ENCODE peak calls at places on chromosomes 2 and 18, in six cellular contexts. D is CD4-positive, alpha-beta memory T cell; H is endodermal cell; V is astrocyte; U is pancreas; W is endothelial cell of umbilical vein. Y is an unnamed sample.

GRCh38 chr18:7370812-7371211 is 139.9 kb downstream of the LRRC30 start:
- DNase-seq in D (no peak), H (peak; percentile 24), V (no peak), U (no peak), W (peak; percentile 88), Y (no peak)

GRCh38 chr18:8238507-8238906 is 370.7 kb upstream of the RAB12 start:
- DNase-seq in D (no peak), H (no peak), V (no peak), U (no peak), W (no peak), Y (no peak)

GRCh38 chr2:11835403-11835802 is 89.0 kb downstream of the LPIN1 start:
- DNase-seq in D (no peak), H (no peak), V (no peak), U (no peak), W (no peak), Y (no peak)

GRCh38 chr2:161990741-161991140 is 83.3 kb downstream of the DPP4 start:
- DNase-seq in D (no peak), H (no peak), V (peak; percentile 95), U (no peak), W (no peak), Y (no peak)

GRCh38 chr2:122908134-122908533 is 1117.0 kb upstream of the CNTNAP5 start:
- DNase-seq in D (no peak), H (no peak), V (no peak), U (no peak), W (no peak), Y (no peak)

GRCh38 chr2:102717308-102718018 is 44.4 kb upstream of the TMEM182 start:
- DNase-seq in D (no peak), H (no peak), V (peak; percentile 6), U (no peak), W (no peak), Y (no peak)

GRCh38 chr2:163191372-163191771 is 352.8 kb upstream of the KCNH7 start:
- DNase-seq in D (no peak), H (no peak), V (peak; percentile 29), U (no peak), W (peak; percentile 64), Y (no peak)

GRCh38 chr2:36352711-36353110 is 2.9 kb upstream of the CRIM1 start:
- DNase-seq in D (no peak), H (no peak), V (peak; percentile 87), U (no peak), W (peak; percentile 43), Y (no peak)

GRCh38 chr2:219469186-219469724 is 29.4 kb upstream of the GMPPA start:
- DNase-seq in D (no peak), H (no peak), V (peak; percentile 72), U (no peak), W (no peak), Y (no peak)

DNA sequence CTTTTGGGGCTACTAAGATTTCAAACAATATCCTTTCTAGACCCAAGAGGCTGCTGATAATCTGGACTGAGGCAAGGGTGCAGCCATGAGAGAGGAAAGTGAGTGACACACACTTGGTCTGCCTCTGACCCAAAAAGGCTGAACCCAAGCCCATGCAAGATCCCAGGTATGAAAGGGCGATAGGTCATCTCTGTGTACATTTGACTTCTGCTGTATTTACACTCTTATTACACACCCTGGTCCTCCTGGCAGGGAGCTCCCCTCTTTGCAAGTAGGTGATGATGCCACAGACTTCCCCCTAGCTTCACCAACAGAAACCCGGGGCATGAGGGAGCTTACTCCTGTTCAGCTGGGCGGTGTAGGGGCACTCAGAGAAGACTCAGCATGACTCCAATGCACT is 61.8 kb upstream of the ACAA2 start:
- DNase-seq in D (no peak), H (no peak), V (no peak), U (no peak), W (no peak), Y (no peak)
- H3K27me3 ChIP-seq in D (no peaks in the 10 kb centered on the region), H (no peaks in the 10 kb centered on the region), V (peaks cover 3% of the 10 kb centered on the region), U (no peaks in the 10 kb centered on the region), W (peaks cover 15% of the 10 kb centered on the region), Y (no peaks in the 10 kb centered on the region)

GRCh38 chr2:109032229-109032800 is 43.3 kb upstream of the EDAR start:
- DNase-seq in D (no peak), H (no peak), V (no peak), U (no peak), W (no peak), Y (no peak)

GRCh38 chr2:109031481-109032228 is 42.6 kb upstream of the EDAR start:
- DNase-seq in D (peak; percentile 92), H (peak; percentile 82), V (peak; percentile 20), U (peak; percentile 24), W (peak; percentile 53), Y (peak; percentile 87)

GRCh38 chr2:109030870-109031480 is 42.0 kb upstream of the EDAR start:
- DNase-seq in D (no peak), H (no peak), V (no peak), U (no peak), W (no peak), Y (no peak)

GRCh38 chr2:109029444-109030193 is 40.6 kb upstream of the EDAR start:
- DNase-seq in D (no peak), H (peak; percentile 35), V (no peak), U (no peak), W (no peak), Y (no peak)

GRCh38 chr2:109033171-109033570 is 44.2 kb upstream of the EDAR start:
- DNase-seq in D (no peak), H (no peak), V (no peak), U (no peak), W (no peak), Y (no peak)
- H3K27me3 ChIP-seq in D (no peaks in the 10 kb centered on the region), H (peaks cover 13% of the 10 kb centered on the region), V (peaks cover 15% of the 10 kb centered on the region), U (no peaks in the 10 kb centered on the region), W (peaks cover 5% of the 10 kb centered on the region), Y (no peaks in the 10 kb centered on the region)

DNA sequence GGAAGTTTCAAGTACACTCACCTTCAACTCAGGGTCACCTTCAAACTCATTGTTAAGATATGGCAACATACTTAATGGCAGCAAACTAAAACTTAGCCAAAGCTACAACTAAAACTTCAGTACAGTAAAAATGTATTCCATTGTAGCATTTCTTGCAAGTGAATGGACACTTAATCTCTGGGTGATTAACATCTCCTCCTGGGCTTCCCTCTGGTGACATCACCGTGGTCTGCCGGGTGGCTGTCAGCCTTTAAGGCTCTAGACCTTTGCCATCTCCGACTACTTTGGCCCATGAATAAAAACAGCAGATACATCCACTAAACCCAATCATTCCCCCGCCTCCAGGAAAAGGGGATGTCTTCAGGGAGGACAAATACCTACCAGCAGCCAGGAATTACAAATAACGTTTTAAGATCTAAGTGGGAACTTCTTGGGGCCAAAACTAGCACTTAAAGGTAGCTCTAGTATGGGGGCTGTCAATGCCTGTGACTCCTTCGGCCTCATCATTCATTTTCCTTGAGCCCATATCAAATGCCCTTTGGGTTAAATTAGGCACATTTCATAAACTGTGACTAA is 1.2 kb downstream of the TFCP2L1 start:
- DNase-seq in D (no peak), H (no peak), V (no peak), U (no peak), W (no peak), Y (no peak)
- H3K27me3 ChIP-seq in D (no peaks in the 10 kb centered on the region), H (peaks cover 42% of the 10 kb centered on the region), V (peaks cover 36% of the 10 kb centered on the region), U (no peaks in the 10 kb centered on the region), W (peaks cover 33% of the 10 kb centered on the region), Y (no peaks in the 10 kb centered on the region)

GRCh38 chr2:20961858-20962257 is 82.0 kb downstream of the APOB start:
- DNase-seq in D (no peak), H (no peak), V (no peak), U (no peak), W (no peak), Y (no peak)

GRCh38 chr2:20966061-20966460 is 77.8 kb downstream of the APOB start:
- DNase-seq in D (no peak), H (no peak), V (no peak), U (no peak), W (no peak), Y (no peak)

GRCh38 chr2:20965221-20965620 is 78.7 kb downstream of the APOB start:
- DNase-seq in D (no peak), H (no peak), V (no peak), U (no peak), W (no peak), Y (no peak)

GRCh38 chr2:20962939-20963543 is 80.8 kb downstream of the APOB start:
- DNase-seq in D (peak; percentile 53), H (peak; percentile 94), V (peak; percentile 17), U (peak; percentile 62), W (peak; percentile 67), Y (peak; percentile 41)

DNA sequence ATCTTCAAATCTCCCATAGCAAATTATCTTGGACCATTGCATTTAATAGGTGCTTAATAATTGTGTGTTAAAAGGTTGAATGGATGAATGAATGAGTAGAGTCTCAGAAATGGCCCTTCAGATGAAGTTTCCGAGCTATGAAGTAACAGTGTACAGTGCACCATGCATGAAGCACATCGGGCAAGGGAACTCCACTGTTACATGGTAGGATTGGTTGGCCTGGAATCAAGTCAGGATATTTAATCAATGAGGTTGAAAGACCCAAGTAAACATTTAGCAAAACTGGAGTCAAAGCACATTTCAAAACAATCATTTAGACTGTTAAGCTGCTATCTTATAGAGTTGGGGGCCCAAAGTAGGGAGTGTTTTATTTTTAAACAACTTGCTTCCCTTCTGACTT is 80.0 kb downstream of the APOB start:
- DNase-seq in D (no peak), H (no peak), V (no peak), U (no peak), W (no peak), Y (no peak)
- H3K27me3 ChIP-seq in D (no peaks in the 10 kb centered on the region), H (peaks cover 21% of the 10 kb centered on the region), V (peaks cover 13% of the 10 kb centered on the region), U (no peaks in the 10 kb centered on the region), W (peaks cover 2% of the 10 kb centered on the region), Y (no peaks in the 10 kb centered on the region)

DNA sequence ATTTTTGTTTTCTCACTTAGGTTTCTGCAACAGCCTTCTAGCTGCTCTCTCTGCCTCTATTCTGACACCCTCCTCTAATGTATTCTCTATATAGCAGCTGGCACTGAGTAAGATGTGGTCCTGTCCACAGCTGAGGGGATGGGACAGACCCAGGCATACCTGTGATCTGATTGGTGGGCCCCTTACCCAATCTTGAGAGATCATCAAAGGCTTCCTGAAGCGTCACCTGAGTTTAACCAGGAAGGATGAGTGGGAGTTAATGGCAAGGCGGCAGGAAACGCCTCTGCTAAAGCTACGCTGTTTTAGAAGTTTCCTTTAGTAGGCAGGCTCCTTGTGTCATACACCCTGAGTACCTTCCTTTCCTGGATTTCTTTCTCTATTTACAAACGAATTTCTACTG is 5.7 kb upstream of the TET3 start:
- DNase-seq in D (peak; percentile 77), H (peak; percentile 82), V (no peak), U (no peak), W (no peak), Y (peak; percentile 89)
- H3K27me3 ChIP-seq in D (no peaks in the 10 kb centered on the region), H (peaks cover 9% of the 10 kb centered on the region), V (peaks cover 8% of the 10 kb centered on the region), U (no peaks in the 10 kb centered on the region), W (no peaks in the 10 kb centered on the region), Y (no peaks in the 10 kb centered on the region)

Y was measured in naive thymus-derived CD4-positive, alpha-beta T cell.